ENCODE peak calls at places on chromosomes 3 and 15, in five cellular contexts. D, N, E, I and B are unnamed samples.

GRCh38 chr15:68817304-68818087 is 3.2 kb downstream of the ANP32A start:
- DNase-seq in D (peak; percentile 53), N (peak; percentile 73), E (peak; percentile 89), I (peak; percentile 71), B (no peak)

GRCh38 chr3:57094606-57095005 is 34.1 kb downstream of the SPATA12 start:
- DNase-seq in D (no peak), N (no peak), E (no peak), I (no peak), B (no peak)

GRCh38 chr15:67082007-67082536 is 16.7 kb downstream of the SMAD3 start:
- DNase-seq in D (no peak), N (peak; percentile 47), E (no peak), I (no peak), B (no peak)

GRCh38 chr15:90016721-90017120 is 15.6 kb downstream of the ZNF710 start:
- DNase-seq in D (no peak), N (no peak), E (no peak), I (no peak), B (no peak)

GRCh38 chr3:71718069-71718468 is 7.1 kb downstream of the EIF4E3 start:
- DNase-seq in D (no peak), N (no peak), E (no peak), I (no peak), B (no peak)

GRCh38 chr3:190617185-190617584 is 103.3 kb downstream of the IL1RAP start:
- DNase-seq in D (no peak), N (no peak), E (no peak), I (no peak), B (peak; percentile 19)

GRCh38 chr3:79490165-79491028 is 277.4 kb downstream of the ROBO1 start:
- DNase-seq in D (no peak), N (peak; percentile 90), E (peak; percentile 65), I (peak; percentile 55), B (no peak)

GRCh38 chr15:85563731-85564130 is 183.3 kb downstream of the AKAP13 start:
- DNase-seq in D (no peak), N (no peak), E (no peak), I (no peak), B (no peak)

GRCh38 chr3:155549087-155549486 is 195.8 kb downstream of the PLCH1 start:
- DNase-seq in D (no peak), N (no peak), E (no peak), I (no peak), B (no peak)

GRCh38 chr3:16513141-16514020 is at the start of gene RFTN1:
- DNase-seq in D (no peak), N (peak; percentile 62), E (peak; percentile 85), I (peak; percentile 20), B (no peak)

GRCh38 chr15:23566070-23567050 is 886 bp downstream of the MKRN3 start:
- DNase-seq in D (peak; percentile 75), N (no peak), E (peak; percentile 67), I (no peak), B (no peak)

GRCh38 chr3:128998532-128998931 is 2.6 kb upstream of the EFCC1 start:
- DNase-seq in D (no peak), N (no peak), E (no peak), I (no peak), B (no peak)

GRCh38 chr3:159763466-159764210 is 225.0 kb upstream of the IL12A start:
- DNase-seq in D (peak; percentile 98), N (peak; percentile 66), E (peak; percentile 91), I (peak; percentile 42), B (no peak)

GRCh38 chr15:77546050-77546501 is 86.6 kb downstream of the LINGO1 start:
- DNase-seq in D (peak; percentile 64), N (no peak), E (no peak), I (peak; percentile 74), B (no peak)

GRCh38 chr3:8532251-8532831 is 30.7 kb downstream of the LMCD1 start:
- DNase-seq in D (no peak), N (no peak), E (no peak), I (no peak), B (no peak)

GRCh38 chr15:65184305-65184943 is 718 bp downstream of the CLPX start:
- DNase-seq in D (peak; percentile 58), N (peak; percentile 54), E (peak; percentile 81), I (peak; percentile 58), B (no peak)

GRCh38 chr15:69132935-69133861 is 27.2 kb upstream of the GLCE start:
- DNase-seq in D (peak; percentile 52), N (no peak), E (no peak), I (no peak), B (no peak)

GRCh38 chr3:126083511-126083912 is 412 bp downstream of the SLC41A3 start:
- DNase-seq in D (peak; percentile 40), N (peak; percentile 50), E (peak; percentile 76), I (peak; percentile 57), B (no peak)

GRCh38 chr15:40915679-40916078 is 13.5 kb upstream of the DLL4 start:
- DNase-seq in D (no peak), N (no peak), E (no peak), I (no peak), B (no peak)

GRCh38 chr3:46695177-46695961 is 1.9 kb upstream of the ALS2CL start:
- DNase-seq in D (no peak), N (peak; percentile 38), E (peak; percentile 85), I (peak; percentile 60), B (no peak)

GRCh38 chr3:59572106-59572505 is 522.3 kb upstream of the CFAP20DC start:
- DNase-seq in D (no peak), N (no peak), E (no peak), I (no peak), B (no peak)

GRCh38 chr3:17234382-17234781 is 349.6 kb downstream of the PLCL2 start:
- DNase-seq in D (no peak), N (no peak), E (no peak), I (no peak), B (no peak)

GRCh38 chr3:108602249-108602934 is 12.9 kb downstream of the DZIP3 start:
- DNase-seq in D (no peak), N (peak; percentile 60), E (no peak), I (peak; percentile 10), B (no peak)

GRCh38 chr3:53842436-53843194 is 3.6 kb downstream of the CHDH start:
- DNase-seq in D (no peak), N (peak; percentile 90), E (no peak), I (peak; percentile 80), B (peak; percentile 34)

GRCh38 chr3:125191256-125191655 is 21.3 kb downstream of the SLC12A8 start:
- DNase-seq in D (no peak), N (no peak), E (no peak), I (no peak), B (no peak)

GRCh38 chr3:58562498-58562897 is 14.7 kb downstream of the FAM107A start:
- DNase-seq in D (no peak), N (no peak), E (no peak), I (no peak), B (no peak)

GRCh38 chr15:48710952-48711495 is 65.5 kb upstream of the FBN1 start:
- DNase-seq in D (no peak), N (no peak), E (no peak), I (no peak), B (no peak)

GRCh38 chr3:34646911-34647465 is 848.6 kb downstream of the PDCD6IP start:
- DNase-seq in D (no peak), N (no peak), E (no peak), I (no peak), B (no peak)

GRCh38 chr3:45272411-45272810 is 46.3 kb upstream of the TMEM158 start:
- DNase-seq in D (peak; percentile 20), N (no peak), E (no peak), I (no peak), B (no peak)

GRCh38 chr15:41703120-41703519 is 42.9 kb downstream of the MGA start:
- DNase-seq in D (no peak), N (no peak), E (no peak), I (no peak), B (no peak)

GRCh38 chr3:126746395-126747177 is 42.5 kb downstream of the CHCHD6 start:
- DNase-seq in D (peak; percentile 66), N (peak; percentile 84), E (peak; percentile 79), I (no peak), B (no peak)

GRCh38 chr15:40322531-40323238 is 807 bp upstream of the INAFM2 start:
- DNase-seq in D (no peak), N (no peak), E (no peak), I (no peak), B (no peak)

GRCh38 chr3:155739154-155739553 is 5.7 kb downstream of the PLCH1 start:
- DNase-seq in D (no peak), N (no peak), E (no peak), I (no peak), B (no peak)

GRCh38 chr3:162774613-162775100 is 1278.0 kb downstream of the OTOL1 start:
- DNase-seq in D (no peak), N (no peak), E (no peak), I (no peak), B (no peak)

GRCh38 chr3:122200681-122201080 is 17.2 kb downstream of the CASR start:
- DNase-seq in D (no peak), N (no peak), E (no peak), I (no peak), B (no peak)

GRCh38 chr3:47404420-47404819 is 23.6 kb downstream of the PTPN23 start:
- DNase-seq in D (no peak), N (no peak), E (no peak), I (peak; percentile 32), B (no peak)

GRCh38 chr3:5510300-5510699 is 322.8 kb downstream of the EDEM1 start:
- DNase-seq in D (no peak), N (no peak), E (no peak), I (no peak), B (no peak)

GRCh38 chr15:81184188-81184587 is 12.5 kb upstream of the IL16 start:
- DNase-seq in D (no peak), N (no peak), E (no peak), I (no peak), B (no peak)

GRCh38 chr15:81183403-81183760 is 13.3 kb upstream of the IL16 start:
- DNase-seq in D (no peak), N (no peak), E (no peak), I (no peak), B (no peak)

GRCh38 chr15:81182031-81182745 is 14.5 kb upstream of the IL16 start:
- DNase-seq in D (no peak), N (no peak), E (no peak), I (no peak), B (no peak)

GRCh38 chr15:81181220-81181619 is 15.5 kb upstream of the IL16 start:
- DNase-seq in D (no peak), N (no peak), E (no peak), I (no peak), B (no peak)

GRCh38 chr15:81182746-81183402 is 13.8 kb upstream of the IL16 start:
- DNase-seq in D (no peak), N (peak; percentile 51), E (no peak), I (no peak), B (no peak)
- TF ChIP-seq CTCF in D (no peak), N (no peak), E (no peak), I (no peak), B (no peak)

GRCh38 chr15:63510548-63510940 is 6.2 kb downstream of the USP3 start:
- DNase-seq in D (no peak), N (no peak), E (no peak), I (no peak), B (no peak)
- H3K4me3 ChIP-seq in D (peak overlapping the region; percentile 47), N (no peak overlapping the region), E (no peak overlapping the region), I (no peak overlapping the region), B (no peak overlapping the region)

GRCh38 chr3:67940200-67940952 is 286.0 kb upstream of the SUCLG2 start:
- DNase-seq in D (no peak), N (peak; percentile 1), E (no peak), I (peak; percentile 58), B (no peak)
- TF ChIP-seq CTCF in D (peak; percentile 27), N (no peak), E (peak; percentile 26), I (peak; percentile 10), B (no peak)

GRCh38 chr3:105594219-105594618 is 227.5 kb downstream of the ALCAM start:
- DNase-seq in D (no peak), N (no peak), E (no peak), I (no peak), B (no peak)
- H3K4me3 ChIP-seq in D (no peak overlapping the region), N (no peak overlapping the region), E (no peak overlapping the region), I (no peak overlapping the region), B (no peak overlapping the region)